ENCODE peak calls at places on chromosomes 5 and 9, in four cellular contexts. One of them, this sample, is unnamed.

GRCh38 chr5:39760385-39761198 is 335.8 kb upstream of the DAB2 start:
- DNase-seq in GM12878: no peak
- DNase-seq in HepG2: no peak
- DNase-seq in K562: no peak
- DNase-seq in this sample: no peak

GRCh38 chr9:82184524-82184923 is 196.0 kb downstream of the SPATA31D1 start:
- DNase-seq in GM12878: no peak
- DNase-seq in HepG2: no peak
- DNase-seq in K562: no peak
- DNase-seq in this sample: no peak

GRCh38 chr9:121286973-121287721 is 19.2 kb downstream of the GSN start:
- DNase-seq in GM12878: no peak
- DNase-seq in HepG2: peak; percentile 86
- DNase-seq in K562: peak; percentile 94
- DNase-seq in this sample: peak; percentile 88

GRCh38 chr5:3058930-3059329 is 307.5 kb upstream of the IRX2 start:
- DNase-seq in GM12878: no peak
- DNase-seq in HepG2: no peak
- DNase-seq in K562: no peak
- DNase-seq in this sample: no peak

GRCh38 chr5:130496215-130496614 is 592.0 kb downstream of the CHSY3 start:
- DNase-seq in GM12878: no peak
- DNase-seq in HepG2: no peak
- DNase-seq in K562: no peak
- DNase-seq in this sample: no peak

GRCh38 chr9:96025995-96026572 is 150.6 kb downstream of the ERCC6L2 start:
- DNase-seq in GM12878: no peak
- DNase-seq in HepG2: no peak
- DNase-seq in K562: peak; percentile 56
- DNase-seq in this sample: peak; percentile 89

GRCh38 chr9:124834586-124834985 is 18.7 kb upstream of the WDR38 start:
- DNase-seq in GM12878: no peak
- DNase-seq in HepG2: no peak
- DNase-seq in K562: peak; percentile 6
- DNase-seq in this sample: no peak

GRCh38 chr5:168238422-168238821 is 53.0 kb upstream of the WWC1 start:
- DNase-seq in GM12878: no peak
- DNase-seq in HepG2: no peak
- DNase-seq in K562: no peak
- DNase-seq in this sample: no peak

GRCh38 chr9:17230646-17231045 is 95.8 kb downstream of the CNTLN start:
- DNase-seq in GM12878: no peak
- DNase-seq in HepG2: no peak
- DNase-seq in K562: no peak
- DNase-seq in this sample: no peak

GRCh38 chr9:17236147-17236546 is 101.3 kb downstream of the CNTLN start:
- DNase-seq in GM12878: no peak
- DNase-seq in HepG2: no peak
- DNase-seq in K562: no peak
- DNase-seq in this sample: no peak
- TF ChIP-seq CBX5 in GM12878: no peak
- TF ChIP-seq CBX5 in HepG2: no peak
- TF ChIP-seq CBX5 in K562: no peak
- TF ChIP-seq CBX5 in this sample: no peak

DNA sequence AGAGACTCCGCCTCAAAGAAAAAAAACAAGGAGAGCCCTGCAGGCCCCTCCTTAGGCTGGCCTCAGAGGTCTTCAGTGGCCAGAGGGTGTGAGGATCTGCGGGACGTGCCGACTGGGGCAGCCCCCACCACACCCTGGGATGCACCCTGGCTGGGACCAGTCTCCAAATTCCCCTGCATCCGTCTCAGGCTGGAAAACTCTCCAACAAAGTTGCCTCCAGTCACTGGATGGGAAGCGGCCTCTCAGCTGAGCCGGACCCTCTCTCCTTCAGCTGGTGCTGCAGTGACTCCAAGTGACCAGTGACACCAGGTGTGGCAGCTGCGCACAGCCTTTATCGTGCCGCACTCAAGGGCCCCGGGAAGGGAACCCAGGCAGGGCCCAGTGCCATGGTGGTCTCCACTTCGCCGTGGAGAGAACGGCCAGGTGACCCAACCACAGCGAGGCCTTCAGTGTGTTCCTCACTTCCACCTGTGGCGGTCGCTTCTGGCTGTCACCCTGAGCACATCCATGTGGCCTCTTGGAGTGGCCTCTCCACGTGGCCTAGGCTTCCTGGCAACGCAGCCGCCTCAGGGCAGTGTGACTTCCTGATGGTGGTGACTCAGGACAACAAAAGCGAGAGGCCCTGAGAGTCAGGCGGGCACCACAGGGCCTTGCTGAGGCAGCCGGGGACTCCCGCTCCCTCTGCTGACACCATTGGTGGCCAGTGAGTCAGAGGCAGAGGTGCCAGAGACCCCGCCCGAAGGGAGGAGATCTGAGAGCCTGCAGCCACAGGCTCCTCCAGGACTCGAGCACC is 19.3 kb upstream of the CAMSAP1 start:
- DNase-seq in GM12878: no peak
- DNase-seq in HepG2: no peak
- DNase-seq in K562: no peak
- DNase-seq in this sample: no peak
- H3K4me2 ChIP-seq in GM12878: no peak overlapping the region
- H3K4me2 ChIP-seq in HepG2: no peak overlapping the region
- H3K4me2 ChIP-seq in K562: no peak overlapping the region
- H3K4me2 ChIP-seq in this sample: no peak overlapping the region

GRCh38 chr9:136821333-136822031 is 13.7 kb downstream of the RABL6 start:
- DNase-seq in GM12878: no peak
- DNase-seq in HepG2: no peak
- DNase-seq in K562: no peak
- DNase-seq in this sample: no peak
- TF ChIP-seq ZNF274 in GM12878: no peak
- TF ChIP-seq ZNF274 in HepG2: no peak
- TF ChIP-seq ZNF274 in K562: no peak
- TF ChIP-seq ZNF274 in this sample: no peak

GRCh38 chr9:30198463-30199309 is 2185.8 kb upstream of the ACO1 start:
- DNase-seq in GM12878: no peak
- DNase-seq in HepG2: no peak
- DNase-seq in K562: no peak
- DNase-seq in this sample: no peak
- TF ChIP-seq CBX5 in GM12878: no peak
- TF ChIP-seq CBX5 in HepG2: no peak
- TF ChIP-seq CBX5 in K562: no peak
- TF ChIP-seq CBX5 in this sample: no peak

DNA sequence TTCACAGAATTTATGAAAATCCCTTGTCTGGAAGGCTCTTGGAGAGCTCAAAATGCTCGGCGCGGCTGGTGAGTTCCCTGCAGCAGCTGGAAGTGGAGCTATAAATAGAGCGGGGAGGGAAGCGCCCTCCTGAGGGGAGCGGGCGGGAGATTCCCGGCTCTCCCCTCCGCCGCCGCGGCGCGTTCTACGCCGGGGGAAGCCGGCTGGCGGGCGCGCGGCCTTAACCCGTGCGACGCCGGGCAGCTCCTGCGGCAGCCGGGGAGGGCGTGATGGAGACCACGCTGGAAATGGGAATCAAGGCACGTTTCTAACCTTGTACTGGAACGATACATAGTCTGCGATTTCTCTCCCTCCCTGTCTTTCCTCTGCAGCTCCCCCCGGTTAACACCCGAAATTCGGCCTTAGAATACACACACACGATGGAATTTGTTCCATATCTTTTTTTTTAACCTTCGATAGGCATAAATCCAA is 306.5 kb upstream of the KCNN2 start:
- DNase-seq in GM12878: no peak
- DNase-seq in HepG2: no peak
- DNase-seq in K562: no peak
- DNase-seq in this sample: peak; percentile 73
- H3K4me2 ChIP-seq in GM12878: no peak overlapping the region
- H3K4me2 ChIP-seq in HepG2: peak overlapping the region; percentile 24
- H3K4me2 ChIP-seq in K562: no peak overlapping the region
- H3K4me2 ChIP-seq in this sample: peak overlapping the region; percentile 94

GRCh38 chr5:158549306-158549705 is 550.4 kb downstream of the EBF1 start:
- DNase-seq in GM12878: no peak
- DNase-seq in HepG2: no peak
- DNase-seq in K562: no peak
- DNase-seq in this sample: no peak

GRCh38 chr5:158553946-158554336 is 545.8 kb downstream of the EBF1 start:
- DNase-seq in GM12878: no peak
- DNase-seq in HepG2: no peak
- DNase-seq in K562: no peak
- DNase-seq in this sample: no peak

GRCh38 chr5:158552241-158552640 is 547.5 kb downstream of the EBF1 start:
- DNase-seq in GM12878: no peak
- DNase-seq in HepG2: no peak
- DNase-seq in K562: no peak
- DNase-seq in this sample: no peak

GRCh38 chr5:158559066-158559465 is 540.6 kb downstream of the EBF1 start:
- DNase-seq in GM12878: peak; percentile 20
- DNase-seq in HepG2: no peak
- DNase-seq in K562: no peak
- DNase-seq in this sample: no peak

DNA sequence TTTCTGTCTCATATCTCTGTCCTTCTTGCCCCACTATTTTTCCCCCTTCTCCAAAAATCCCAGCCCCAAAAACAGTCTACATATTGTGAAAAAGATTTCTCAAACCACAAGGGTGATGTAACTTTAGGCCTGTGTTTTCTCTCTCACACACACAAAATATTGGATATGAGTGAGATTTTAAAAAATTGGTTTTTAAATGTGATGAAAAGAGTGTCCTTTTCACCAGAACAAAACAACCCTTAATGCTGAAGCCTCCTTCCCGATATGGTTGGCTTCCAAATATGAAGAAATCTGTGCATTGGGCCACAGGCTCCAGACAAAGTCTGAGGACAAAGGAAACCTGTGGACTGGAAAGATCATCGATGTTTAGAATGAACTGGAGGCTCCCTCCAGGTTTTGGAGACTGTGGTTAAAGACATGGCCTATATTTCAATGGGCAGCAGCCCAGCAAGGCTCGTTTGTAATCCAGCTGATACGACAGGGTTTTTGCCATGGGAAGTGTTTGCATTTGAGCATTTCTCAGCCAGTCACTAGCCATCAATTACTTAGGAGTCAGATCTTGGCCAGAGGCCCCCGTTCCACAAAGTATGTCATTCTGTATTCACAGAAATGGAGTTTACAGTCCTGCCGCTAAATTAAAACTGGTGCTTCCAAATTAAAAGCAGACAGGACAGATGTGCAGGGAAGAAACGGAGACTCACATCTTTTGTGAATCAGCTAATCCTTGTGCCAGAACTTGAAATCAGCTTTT is 546.3 kb downstream of the EBF1 start:
- DNase-seq in GM12878: no peak
- DNase-seq in HepG2: no peak
- DNase-seq in K562: no peak
- DNase-seq in this sample: no peak
- TF ChIP-seq ZNF274 in GM12878: no peak
- TF ChIP-seq ZNF274 in HepG2: no peak
- TF ChIP-seq ZNF274 in K562: no peak
- TF ChIP-seq ZNF274 in this sample: no peak

GRCh38 chr9:110745656-110746055 is 77.1 kb downstream of the MUSK start:
- DNase-seq in GM12878: no peak
- DNase-seq in HepG2: no peak
- DNase-seq in K562: no peak
- DNase-seq in this sample: no peak
- TF ChIP-seq CBX5 in GM12878: no peak
- TF ChIP-seq CBX5 in HepG2: no peak
- TF ChIP-seq CBX5 in K562: no peak
- TF ChIP-seq CBX5 in this sample: no peak